ENCODE peak calls at places on chromosomes 4 and X, in nine cellular contexts. Z, A, O, Q, D, T, J, E and G are unnamed samples.
A peak's percentile ranks its signal among the peaks of the same experiment; 100 is the strongest.

GRCh38 chr4:56699537-56699936 is 18.4 kb upstream of the HOPX start:
- DNase-seq in E (no peak), T (no peak), A (no peak), Z (no peak), J (no peak), Q (no peak), O (no peak), D (no peak), G (no peak)

GRCh38 chr4:144738649-144739048 is 92.7 kb downstream of the HHIP start:
- DNase-seq in A (no peak), T (no peak), O (no peak), Z (no peak), Q (no peak), D (no peak), E (no peak), J (no peak), G (no peak)

GRCh38 chr4:68180858-68181531 is 51.3 kb upstream of the TMPRSS11F start:
- DNase-seq in A (no peak), J (no peak), E (peak; percentile 13), T (no peak), O (peak; percentile 16), Q (peak; percentile 56), D (no peak), Z (no peak), G (no peak)

GRCh38 chrX:71102292-71102691 is 4.2 kb downstream of the CXorf65 start:
- DNase-seq in Z (no peak), D (no peak), T (no peak), A (no peak), E (no peak), Q (no peak), J (no peak), O (no peak), G (no peak)

GRCh38 chr4:60737858-60738257 is 462.3 kb upstream of the ADGRL3 start:
- DNase-seq in E (no peak), D (no peak), T (no peak), J (no peak), A (no peak), O (peak; percentile 47), Z (no peak), Q (no peak), G (no peak)

GRCh38 chr4:2141022-2141761 is 82.1 kb downstream of the NAT8L start:
- DNase-seq in Q (no peak), D (no peak), Z (no peak), E (no peak), T (no peak), J (no peak), O (no peak), A (no peak), G (no peak)

GRCh38 chr4:60216752-60217151 is 983.4 kb upstream of the ADGRL3 start:
- DNase-seq in E (peak; percentile 47), O (peak; percentile 80), Z (no peak), D (no peak), Q (peak; percentile 14), J (no peak), A (no peak), T (no peak), G (no peak)

GRCh38 chr4:47510506-47511143 is 25.6 kb downstream of the ATP10D start:
- DNase-seq in T (no peak), E (peak; percentile 57), D (no peak), A (no peak), Z (no peak), Q (peak; percentile 33), O (no peak), J (no peak), G (no peak)

GRCh38 chr4:182082910-182083309 is 160.3 kb upstream of the TENM3 start:
- DNase-seq in Z (no peak), Q (no peak), T (no peak), A (no peak), E (no peak), J (no peak), O (no peak), D (no peak), G (no peak)

GRCh38 chrX:12673487-12673886 is 117.7 kb upstream of the PRPS2 start:
- DNase-seq in T (no peak), Z (no peak), Q (no peak), J (no peak), A (no peak), E (no peak), D (no peak), O (no peak), G (no peak)

GRCh38 chr4:109298279-109299010 is 4.0 kb downstream of the COL25A1 start:
- DNase-seq in A (peak; percentile 15), J (no peak), Z (no peak), O (no peak), E (peak; percentile 23), T (no peak), D (no peak), Q (no peak), G (no peak)

GRCh38 chr4:137651128-137651527 is 118.8 kb upstream of the PCDH18 start:
- DNase-seq in T (no peak), Q (peak; percentile 83), D (no peak), Z (no peak), E (peak; percentile 76), J (no peak), A (no peak), O (no peak), G (no peak)

GRCh38 chr4:102867278-102868152 is 1.3 kb upstream of the CISD2 start:
- DNase-seq in Q (no peak), D (no peak), O (no peak), T (no peak), Z (no peak), A (no peak), E (no peak), J (no peak), G (no peak)

GRCh38 chr4:152328595-152328994 is 207.3 kb downstream of the FBXW7 start:
- DNase-seq in A (no peak), T (no peak), E (no peak), D (no peak), O (no peak), J (no peak), Z (no peak), Q (no peak), G (no peak)

GRCh38 chr4:121358473-121358872 is 22.3 kb downstream of the QRFPR start:
- DNase-seq in T (no peak), Z (no peak), Q (peak; percentile 48), D (no peak), O (peak; percentile 30), A (no peak), J (no peak), E (peak; percentile 71), G (no peak)

GRCh38 chr4:134787315-134787714 is 585.7 kb upstream of the PABPC4L start:
- DNase-seq in D (no peak), A (no peak), J (no peak), Z (no peak), T (no peak), O (peak; percentile 26), E (peak; percentile 7), Q (peak; percentile 28), G (no peak)

GRCh38 chrX:120244395-120244734 is 6.2 kb upstream of the ZBTB33 start:
- DNase-seq in J (no peak), E (no peak), A (no peak), Z (no peak), D (no peak), T (no peak), Q (no peak), O (no peak), G (no peak)

GRCh38 chr4:150032541-150032940 is 45.7 kb upstream of the DCLK2 start:
- DNase-seq in E (no peak), D (no peak), A (no peak), Q (no peak), T (no peak), J (no peak), O (no peak), Z (no peak), G (no peak)

GRCh38 chr4:8422327-8422726 is 18.2 kb downstream of the ACOX3 start:
- DNase-seq in Q (no peak), J (no peak), Z (no peak), T (no peak), O (no peak), D (no peak), A (no peak), E (no peak), G (no peak)

GRCh38 chr4:109735566-109736454 is 5.9 kb upstream of the PLA2G12A start:
- DNase-seq in O (no peak), J (no peak), E (no peak), A (no peak), T (no peak), Q (peak; percentile 54), D (no peak), Z (no peak), G (no peak)

GRCh38 chr4:1871471-1872021 is 353 bp downstream of the NSD2 start:
- DNase-seq in O (no peak), Q (peak; percentile 30), D (no peak), A (no peak), E (no peak), J (no peak), Z (no peak), T (no peak), G (peak; percentile 66)

GRCh38 chr4:142703694-142704309 is 142.3 kb downstream of the INPP4B start:
- DNase-seq in J (no peak), E (no peak), Z (no peak), O (no peak), D (no peak), Q (no peak), T (no peak), A (no peak), G (no peak)

GRCh38 chr4:142567620-142568451 is 278.3 kb downstream of the INPP4B start:
- DNase-seq in Q (peak; percentile 67), J (no peak), A (peak; percentile 41), Z (no peak), D (no peak), O (no peak), E (peak; percentile 28), T (no peak), G (no peak)

GRCh38 chrX:1453390-1453783 is 678 bp upstream of the ASMTL start:
- DNase-seq in A (no peak), Q (no peak), Z (no peak), E (no peak), T (no peak), O (no peak), D (no peak), J (no peak), G (peak; percentile 88)

GRCh38 chr4:1289232-1290164 is at the start of gene MAEA:
- DNase-seq in E (peak; percentile 96), J (peak; percentile 99), Q (peak; percentile 95), A (peak; percentile 98), O (peak; percentile 88), D (peak; percentile 84), Z (peak; percentile 96), T (peak; percentile 99), G (peak; percentile 97)

GRCh38 chrX:155113097-155113496 is 41.8 kb downstream of the BRCC3 start:
- DNase-seq in T (no peak), O (no peak), A (no peak), E (no peak), Z (no peak), Q (no peak), J (no peak), D (no peak), G (no peak)

GRCh38 chr4:111696505-111696904 is 448.7 kb upstream of the FAM241A start:
- DNase-seq in J (no peak), Q (no peak), E (no peak), T (no peak), D (no peak), A (no peak), O (no peak), Z (no peak), G (no peak)

GRCh38 chrX:40006025-40007017 is 91.4 kb downstream of the BCOR start:
- DNase-seq in E (no peak), T (no peak), D (no peak), A (peak; percentile 81), O (no peak), Q (peak; percentile 16), J (no peak), Z (peak; percentile 21), G (peak; percentile 60)

GRCh38 chr4:67483868-67484602 is 61.3 kb downstream of the CENPC start:
- DNase-seq in J (no peak), D (no peak), Q (peak; percentile 69), Z (peak; percentile 25), T (no peak), A (peak; percentile 34), O (no peak), E (peak; percentile 81), G (no peak)